ENCODE peak calls at places on chromosomes 6 and 20, in six cellular contexts. One of them, this sample, is unnamed.

GRCh38 chr6:31004285-31004684 is 6.0 kb upstream of the MUC22 start:
- DNase-seq in A673: no peak
- DNase-seq in AG09309: no peak
- DNase-seq in upper lobe of right lung: no peak
- DNase-seq in Calu3: peak
- DNase-seq in progenitor cell of endocrine pancreas: no peak
- DNase-seq in this sample: no peak

GRCh38 chr6:88565836-88566235 is 397.6 kb downstream of the RNGTT start:
- DNase-seq in AG09309: no peak
- DNase-seq in A673: no peak
- DNase-seq in Calu3: no peak
- DNase-seq in upper lobe of right lung: no peak
- DNase-seq in progenitor cell of endocrine pancreas: no peak
- DNase-seq in this sample: no peak

GRCh38 chr20:50067461-50067860 is 45.5 kb downstream of the UBE2V1 start:
- DNase-seq in progenitor cell of endocrine pancreas: no peak
- DNase-seq in upper lobe of right lung: no peak
- DNase-seq in Calu3: no peak
- DNase-seq in A673: no peak
- DNase-seq in AG09309: no peak
- DNase-seq in this sample: no peak

GRCh38 chr6:159044899-159045727 is at the start of gene TAGAP:
- DNase-seq in AG09309: no peak
- DNase-seq in upper lobe of right lung: peak
- DNase-seq in Calu3: peak
- DNase-seq in progenitor cell of endocrine pancreas: no peak
- DNase-seq in A673: no peak
- DNase-seq in this sample: no peak

GRCh38 chr20:22584630-22584921 is 204 bp upstream of the FOXA2 start:
- DNase-seq in progenitor cell of endocrine pancreas: peak
- DNase-seq in A673: no peak
- DNase-seq in upper lobe of right lung: no peak
- DNase-seq in Calu3: peak
- DNase-seq in AG09309: no peak
- DNase-seq in this sample: no peak

GRCh38 chr20:62439218-62439617 is 11.9 kb upstream of the RBBP8NL start:
- DNase-seq in upper lobe of right lung: no peak
- DNase-seq in progenitor cell of endocrine pancreas: no peak
- DNase-seq in AG09309: no peak
- DNase-seq in Calu3: no peak
- DNase-seq in A673: no peak
- DNase-seq in this sample: no peak

GRCh38 chr20:2946988-2947961 is 74.0 kb downstream of the PTPRA start:
- DNase-seq in A673: peak
- DNase-seq in AG09309: peak
- DNase-seq in progenitor cell of endocrine pancreas: no peak
- DNase-seq in upper lobe of right lung: no peak
- DNase-seq in Calu3: no peak
- DNase-seq in this sample: peak

GRCh38 chr6:140542858-140543257 is 1168.4 kb upstream of the CITED2 start:
- DNase-seq in upper lobe of right lung: no peak
- DNase-seq in Calu3: no peak
- DNase-seq in progenitor cell of endocrine pancreas: no peak
- DNase-seq in AG09309: no peak
- DNase-seq in A673: no peak
- DNase-seq in this sample: no peak

GRCh38 chr6:51213806-51214205 is 395.1 kb downstream of the TFAP2B start:
- DNase-seq in A673: peak
- DNase-seq in upper lobe of right lung: peak
- DNase-seq in progenitor cell of endocrine pancreas: no peak
- DNase-seq in AG09309: no peak
- DNase-seq in Calu3: no peak
- DNase-seq in this sample: no peak

GRCh38 chr20:24695529-24696225 is 226.2 kb downstream of the SYNDIG1 start:
- DNase-seq in A673: no peak
- DNase-seq in Calu3: no peak
- DNase-seq in upper lobe of right lung: peak
- DNase-seq in progenitor cell of endocrine pancreas: no peak
- DNase-seq in AG09309: no peak
- DNase-seq in this sample: no peak

GRCh38 chr6:52617087-52617486 is 40.2 kb upstream of the TRAM2 start:
- DNase-seq in progenitor cell of endocrine pancreas: no peak
- DNase-seq in AG09309: no peak
- DNase-seq in upper lobe of right lung: no peak
- DNase-seq in Calu3: no peak
- DNase-seq in A673: no peak
- DNase-seq in this sample: no peak

GRCh38 chr20:33753763-33754162 is 22.0 kb downstream of the ZNF341 start:
- DNase-seq in Calu3: no peak
- DNase-seq in progenitor cell of endocrine pancreas: no peak
- DNase-seq in A673: no peak
- DNase-seq in AG09309: no peak
- DNase-seq in upper lobe of right lung: no peak
- DNase-seq in this sample: peak

GRCh38 chr6:155959898-155960297 is 504.3 kb upstream of the NOX3 start:
- DNase-seq in AG09309: no peak
- DNase-seq in Calu3: peak
- DNase-seq in upper lobe of right lung: no peak
- DNase-seq in progenitor cell of endocrine pancreas: no peak
- DNase-seq in A673: no peak
- DNase-seq in this sample: no peak

GRCh38 chr6:54805077-54805476 is 41.5 kb upstream of the FAM83B start:
- DNase-seq in Calu3: no peak
- DNase-seq in upper lobe of right lung: no peak
- DNase-seq in A673: no peak
- DNase-seq in AG09309: no peak
- DNase-seq in progenitor cell of endocrine pancreas: no peak
- DNase-seq in this sample: peak

GRCh38 chr6:48111575-48111974 is 578 bp upstream of the PTCHD4 start:
- DNase-seq in Calu3: no peak
- DNase-seq in upper lobe of right lung: no peak
- DNase-seq in AG09309: no peak
- DNase-seq in progenitor cell of endocrine pancreas: no peak
- DNase-seq in A673: no peak
- DNase-seq in this sample: peak

GRCh38 chr20:34249291-34249690 is 8.1 kb downstream of the ASIP start:
- DNase-seq in Calu3: no peak
- DNase-seq in upper lobe of right lung: no peak
- DNase-seq in A673: no peak
- DNase-seq in AG09309: peak
- DNase-seq in progenitor cell of endocrine pancreas: no peak
- DNase-seq in this sample: peak

DNA sequence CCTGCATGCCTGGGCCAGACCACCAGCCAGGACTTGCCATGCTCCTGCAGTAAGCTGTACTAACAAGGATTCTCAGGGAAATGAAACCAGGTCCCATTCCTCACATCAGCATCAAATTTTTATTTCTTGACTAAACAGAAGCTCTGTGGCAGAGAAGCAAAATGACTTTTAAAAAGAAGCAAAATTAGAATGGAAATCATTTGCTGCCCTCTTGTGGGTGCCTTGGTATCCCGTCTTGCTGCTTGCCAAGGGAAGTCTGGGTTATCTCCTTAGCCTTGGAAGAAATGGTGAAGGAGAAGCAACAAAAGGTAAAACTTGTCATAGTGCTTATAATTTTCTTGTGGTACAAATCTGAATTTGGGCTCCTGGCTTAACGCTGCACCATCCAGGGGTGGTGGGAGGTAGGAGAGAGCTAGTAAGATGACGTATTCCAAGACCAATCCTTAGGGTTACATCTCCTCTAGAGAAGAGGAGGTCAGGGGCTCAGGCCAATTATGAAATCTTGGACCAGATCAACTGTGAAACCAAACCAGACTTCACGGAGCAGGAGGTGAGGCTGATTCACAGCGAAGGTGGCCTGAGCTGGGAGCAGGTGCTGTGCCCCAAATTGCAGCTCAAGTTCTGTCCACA is 107.5 kb downstream of the FAXC start:
- DNase-seq in progenitor cell of endocrine pancreas: no peak
- DNase-seq in A673: peak
- DNase-seq in AG09309: no peak
- DNase-seq in upper lobe of right lung: no peak
- DNase-seq in Calu3: peak
- DNase-seq in this sample: peak
- TF ChIP-seq CTCF in progenitor cell of endocrine pancreas: peak
- TF ChIP-seq CTCF in A673: peak
- TF ChIP-seq CTCF in AG09309: peak
- TF ChIP-seq CTCF in upper lobe of right lung: peak
- TF ChIP-seq CTCF in Calu3: no peak
- TF ChIP-seq CTCF in this sample: peak

GRCh38 chr6:2101213-2101612 is 144.2 kb downstream of the GMDS start:
- DNase-seq in AG09309: no peak
- DNase-seq in progenitor cell of endocrine pancreas: no peak
- DNase-seq in upper lobe of right lung: no peak
- DNase-seq in Calu3: no peak
- DNase-seq in A673: no peak
- DNase-seq in this sample: no peak

GRCh38 chr6:2102966-2103365 is 142.4 kb downstream of the GMDS start:
- DNase-seq in A673: no peak
- DNase-seq in upper lobe of right lung: no peak
- DNase-seq in AG09309: no peak
- DNase-seq in progenitor cell of endocrine pancreas: no peak
- DNase-seq in Calu3: no peak
- DNase-seq in this sample: no peak

GRCh38 chr6:2102316-2102883 is 143.0 kb downstream of the GMDS start:
- DNase-seq in AG09309: no peak
- DNase-seq in Calu3: no peak
- DNase-seq in upper lobe of right lung: no peak
- DNase-seq in A673: peak
- DNase-seq in progenitor cell of endocrine pancreas: no peak
- DNase-seq in this sample: peak

GRCh38 chr6:2104524-2104880 is 140.9 kb downstream of the GMDS start:
- DNase-seq in AG09309: no peak
- DNase-seq in Calu3: no peak
- DNase-seq in upper lobe of right lung: no peak
- DNase-seq in progenitor cell of endocrine pancreas: no peak
- DNase-seq in A673: no peak
- DNase-seq in this sample: no peak

DNA sequence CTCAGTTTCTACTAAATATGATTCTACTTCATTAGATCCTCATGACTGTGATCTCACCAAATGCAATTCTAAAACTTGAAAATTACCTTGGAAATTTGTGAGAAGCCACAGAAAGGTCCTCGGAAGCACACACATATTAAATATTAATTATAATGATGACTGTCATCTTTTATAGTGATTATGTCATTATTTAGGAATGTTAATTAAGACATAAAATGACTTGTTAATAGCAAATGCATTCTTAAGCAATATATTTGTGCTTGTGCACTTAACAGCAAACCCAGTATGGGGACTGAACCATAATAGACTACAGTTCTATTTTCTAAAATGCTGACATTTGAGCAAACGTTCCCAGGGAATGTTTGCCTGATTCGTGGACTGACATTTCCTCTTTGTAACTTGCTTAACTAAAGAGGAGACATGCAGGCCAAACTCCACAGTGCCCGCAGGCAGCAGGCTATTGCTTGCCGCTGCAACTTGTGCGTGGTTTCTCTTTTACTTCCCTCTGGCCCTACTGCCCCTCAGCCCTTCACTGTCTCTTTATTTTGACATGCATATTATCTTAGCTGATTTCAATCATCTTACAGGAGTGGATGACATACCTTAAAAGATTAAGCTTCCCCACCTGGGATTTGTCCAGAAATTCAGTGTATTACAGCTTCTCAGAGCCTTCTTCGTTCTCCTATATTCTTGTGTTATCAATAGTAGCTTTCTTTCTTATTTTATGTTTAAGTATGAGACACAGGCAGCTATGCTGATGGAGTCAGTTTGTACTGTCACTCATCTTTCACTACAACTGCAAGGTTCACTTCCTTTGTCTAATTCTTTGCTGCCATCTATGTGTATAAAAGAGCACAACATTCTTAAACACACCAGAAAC is 141.5 kb downstream of the GMDS start:
- DNase-seq in A673: peak
- DNase-seq in progenitor cell of endocrine pancreas: no peak
- DNase-seq in Calu3: no peak
- DNase-seq in upper lobe of right lung: no peak
- DNase-seq in AG09309: peak
- DNase-seq in this sample: peak
- TF ChIP-seq CTCF in A673: peak
- TF ChIP-seq CTCF in progenitor cell of endocrine pancreas: peak
- TF ChIP-seq CTCF in Calu3: no peak
- TF ChIP-seq CTCF in upper lobe of right lung: peak
- TF ChIP-seq CTCF in AG09309: peak
- TF ChIP-seq CTCF in this sample: peak

GRCh38 chr6:139050770-139051313 is 22.3 kb downstream of the ABRACL start:
- DNase-seq in Calu3: no peak
- DNase-seq in upper lobe of right lung: no peak
- DNase-seq in progenitor cell of endocrine pancreas: no peak
- DNase-seq in A673: no peak
- DNase-seq in AG09309: no peak
- DNase-seq in this sample: no peak
- TF ChIP-seq CTCF in Calu3: no peak
- TF ChIP-seq CTCF in upper lobe of right lung: no peak
- TF ChIP-seq CTCF in progenitor cell of endocrine pancreas: no peak
- TF ChIP-seq CTCF in A673: no peak
- TF ChIP-seq CTCF in AG09309: no peak
- TF ChIP-seq CTCF in this sample: no peak

GRCh38 chr6:5398530-5398929 is 137.2 kb downstream of the FARS2 start:
- DNase-seq in Calu3: no peak
- DNase-seq in upper lobe of right lung: no peak
- DNase-seq in A673: peak
- DNase-seq in progenitor cell of endocrine pancreas: no peak
- DNase-seq in AG09309: peak
- DNase-seq in this sample: peak
- TF ChIP-seq CTCF in Calu3: no peak
- TF ChIP-seq CTCF in upper lobe of right lung: peak
- TF ChIP-seq CTCF in A673: peak
- TF ChIP-seq CTCF in progenitor cell of endocrine pancreas: peak
- TF ChIP-seq CTCF in AG09309: peak
- TF ChIP-seq CTCF in this sample: peak

This sample was measured in fibroblast of pulmonary artery.